ENCODE peak calls at places on chromosomes 13 and 19, in six cellular contexts. P, G, Q, E, S and K are unnamed samples. For H3K36me3, the result is how much of the 10 kb centered on the place peaks cover.

GRCh38 chr13:101917833-101918755 is 465.6 kb downstream of the ITGBL1 start:
- DNase-seq in E (no peak), G (no peak), Q (no peak), P (no peak), S (peak), K (no peak)

GRCh38 chr13:31556376-31556775 is 182.9 kb upstream of the RXFP2 start:
- DNase-seq in P (no peak), Q (no peak), G (no peak), S (no peak), E (no peak), K (no peak)

GRCh38 chr19:19464339-19465098 is 50.8 kb downstream of the TSSK6 start:
- DNase-seq in S (peak), E (peak), G (no peak), Q (no peak), P (no peak), K (peak)

GRCh38 chr19:13077233-13077632 is 25.4 kb downstream of the LYL1 start:
- DNase-seq in S (no peak), Q (no peak), G (no peak), E (no peak), P (no peak), K (no peak)

GRCh38 chr19:35828694-35829301 is 16.2 kb upstream of the PRODH2 start:
- DNase-seq in Q (no peak), E (peak), P (peak), G (no peak), S (peak), K (peak)

GRCh38 chr19:17075860-17076538 is 422 bp downstream of the MYO9B start:
- DNase-seq in G (peak), Q (peak), P (peak), S (peak), E (no peak), K (peak)

GRCh38 chr19:8209965-8210659 is 942 bp downstream of the CERS4 start:
- DNase-seq in P (no peak), E (no peak), Q (no peak), G (no peak), S (no peak), K (no peak)

GRCh38 chr13:51451467-51452390 is 1.1 kb downstream of the INTS6 start:
- DNase-seq in G (peak), Q (peak), S (peak), E (peak), P (peak), K (peak)

GRCh38 chr19:55385749-55386514 is at the start of gene RPL28:
- DNase-seq in G (peak), P (peak), Q (peak), S (peak), E (peak), K (peak)

GRCh38 chr19:30065680-30066606 is 123.9 kb downstream of the URI1 start:
- DNase-seq in P (no peak), S (peak), Q (peak), E (no peak), G (peak), K (no peak)

GRCh38 chr19:34732548-34733255 is 1.3 kb upstream of the ZNF181 start:
- DNase-seq in Q (no peak), E (no peak), P (peak), G (no peak), S (no peak), K (no peak)

GRCh38 chr13:67353891-67354459 is 123.8 kb upstream of the PCDH9 start:
- DNase-seq in G (no peak), E (no peak), S (no peak), Q (no peak), P (no peak), K (peak)

GRCh38 chr19:6718741-6719539 is 1.5 kb downstream of the C3 start:
- DNase-seq in E (no peak), Q (no peak), S (peak), P (no peak), G (no peak), K (peak)

GRCh38 chr13:50512602-50513527 is 330.6 kb downstream of the DLEU7 start:
- DNase-seq in Q (peak), P (peak), S (peak), E (no peak), G (peak), K (peak)

GRCh38 chr19:1254530-1255185 is 6.3 kb downstream of the MIDN start:
- DNase-seq in G (peak), P (no peak), Q (no peak), E (no peak), S (peak), K (no peak)
- H3K36me3 ChIP-seq in G (under half), P (under half), Q (half or more), E (half or more), S (under half), K (under half)

GRCh38 chr13:99198630-99199029 is 2.0 kb upstream of the UBAC2 start:
- DNase-seq in Q (no peak), P (no peak), E (no peak), G (no peak), S (no peak), K (no peak)

GRCh38 chr13:99203601-99204579 is 3.2 kb downstream of the UBAC2 start:
- DNase-seq in P (no peak), G (no peak), S (no peak), E (no peak), Q (no peak), K (no peak)

GRCh38 chr13:99197257-99197651 is 3.4 kb upstream of the UBAC2 start:
- DNase-seq in G (no peak), Q (no peak), S (no peak), P (no peak), E (no peak), K (no peak)

GRCh38 chr13:99199541-99200432 is 867 bp upstream of the UBAC2 start:
- DNase-seq in E (no peak), G (no peak), P (no peak), Q (no peak), S (no peak), K (peak)

GRCh38 chr13:99200433-99201167 is at the start of gene UBAC2:
- DNase-seq in Q (peak), E (peak), G (peak), S (peak), P (peak), K (peak)
- H3K4me3 ChIP-seq in Q (peak), E (peak), G (peak), S (peak), P (peak), K (peak)

GRCh38 chr13:55820817-55821216 is 1319.9 kb upstream of the PRR20A start:
- DNase-seq in P (no peak), G (no peak), E (no peak), Q (no peak), S (no peak), K (no peak)
- H3K36me3 ChIP-seq in P (under half), G (under half), E (under half), Q (under half), S (under half), K (under half)

GRCh38 chr19:41217741-41218140 is 1.3 kb upstream of the AXL start:
- DNase-seq in S (no peak), E (no peak), P (no peak), G (no peak), Q (no peak), K (no peak)

GRCh38 chr19:41218249-41218614 is 791 bp upstream of the AXL start:
- DNase-seq in G (no peak), E (no peak), Q (no peak), P (no peak), S (no peak), K (no peak)

GRCh38 chr19:41218615-41219507 is at the start of gene AXL:
- DNase-seq in P (peak), E (no peak), S (peak), G (no peak), Q (peak), K (peak)

GRCh38 chr19:41219924-41220567 is 1.0 kb downstream of the AXL start:
- DNase-seq in Q (peak), E (no peak), G (no peak), S (no peak), P (peak), K (peak)

GRCh38 chr19:41214161-41214560 is 4.9 kb upstream of the AXL start:
- DNase-seq in P (no peak), Q (no peak), S (no peak), G (no peak), E (no peak), K (no peak)
- H3K4me3 ChIP-seq in P (no peak), Q (no peak), S (no peak), G (no peak), E (no peak), K (no peak)